ENCODE peak calls at places on chromosomes 12 and 14, in six cellular contexts. U, G, O, N, T and H are unnamed samples.
A peak's percentile ranks its signal among the peaks of the same experiment; 100 is the strongest.

GRCh38 chr12:77947746-77948145 is 117.1 kb downstream of the NAV3 start:
- DNase-seq in N (no peak), U (no peak), T (no peak), O (no peak), G (peak; percentile 24), H (no peak)

GRCh38 chr14:66610154-66610563 is 102.2 kb downstream of the GPHN start:
- DNase-seq in O (no peak), U (no peak), N (no peak), T (no peak), G (peak; percentile 6), H (peak; percentile 14)

GRCh38 chr14:32761381-32761968 is 177.2 kb upstream of the NPAS3 start:
- DNase-seq in O (peak; percentile 48), U (peak; percentile 36), T (no peak), N (no peak), G (peak; percentile 47), H (no peak)

GRCh38 chr14:81400852-81401251 is 728 bp upstream of the STON2 start:
- DNase-seq in G (peak; percentile 98), U (peak; percentile 88), T (no peak), N (no peak), O (peak; percentile 84), H (peak; percentile 11)

GRCh38 chr14:29724991-29725390 is 202.7 kb downstream of the PRKD1 start:
- DNase-seq in O (peak; percentile 54), G (peak; percentile 36), T (no peak), U (no peak), N (no peak), H (no peak)

GRCh38 chr12:8636581-8636980 is 23.9 kb upstream of the AICDA start:
- DNase-seq in T (no peak), U (no peak), O (no peak), G (no peak), N (no peak), H (no peak)

GRCh38 chr12:2856051-2856450 is 788 bp downstream of the TEX52 start:
- DNase-seq in U (no peak), N (no peak), T (no peak), G (no peak), O (no peak), H (peak; percentile 24)

GRCh38 chr12:108360487-108360886 is 21.4 kb upstream of the CMKLR1 start:
- DNase-seq in N (no peak), T (no peak), U (no peak), O (peak; percentile 22), G (peak; percentile 22), H (no peak)

GRCh38 chr14:48805315-48805714 is 780.9 kb downstream of the RPS29 start:
- DNase-seq in G (no peak), N (no peak), T (no peak), U (no peak), O (peak; percentile 2), H (no peak)

GRCh38 chr14:95045255-95045701 is 112.1 kb downstream of the DICER1 start:
- DNase-seq in N (no peak), U (no peak), T (no peak), G (no peak), O (no peak), H (no peak)

GRCh38 chr12:26737487-26738030 is 95.4 kb downstream of the ITPR2 start:
- DNase-seq in N (no peak), O (no peak), G (no peak), U (no peak), T (no peak), H (no peak)

GRCh38 chr12:33794954-33795353 is 227.3 kb upstream of the ALG10 start:
- DNase-seq in G (no peak), O (no peak), T (no peak), U (no peak), N (no peak), H (no peak)

GRCh38 chr12:108788076-108788782 is 56.9 kb upstream of the CORO1C start:
- DNase-seq in T (no peak), O (no peak), G (no peak), U (no peak), N (no peak), H (no peak)

GRCh38 chr12:12239127-12239526 is 27.7 kb downstream of the LRP6 start:
- DNase-seq in G (no peak), U (no peak), O (no peak), T (no peak), N (no peak), H (no peak)

GRCh38 chr12:120528861-120529525 is at the start of gene COQ5:
- DNase-seq in T (peak; percentile 73), O (peak; percentile 83), G (peak; percentile 96), U (peak; percentile 91), N (peak; percentile 89), H (peak; percentile 88)

GRCh38 chr14:61102549-61103466 is 121.8 kb downstream of the SLC38A6 start:
- DNase-seq in U (no peak), G (no peak), T (no peak), O (no peak), N (no peak), H (no peak)

GRCh38 chr12:101647711-101648110 is 49.7 kb upstream of the CHPT1 start:
- DNase-seq in T (no peak), O (no peak), U (no peak), G (no peak), N (no peak), H (no peak)

GRCh38 chr12:40137252-40137651 is 31.4 kb upstream of the SLC2A13 start:
- DNase-seq in N (no peak), U (peak; percentile 7), O (no peak), T (no peak), G (peak; percentile 8), H (no peak)

GRCh38 chr12:8662592-8662991 is at the start of gene MFAP5:
- DNase-seq in N (no peak), G (peak; percentile 42), T (no peak), O (no peak), U (peak; percentile 84), H (no peak)

GRCh38 chr14:60277605-60278190 is 28.7 kb downstream of the PPM1A start:
- DNase-seq in O (no peak), G (no peak), U (no peak), N (no peak), T (no peak), H (no peak)

GRCh38 chr14:78933948-78934524 is 763.9 kb downstream of the NRXN3 start:
- DNase-seq in N (no peak), O (peak; percentile 27), T (no peak), G (peak; percentile 69), U (peak; percentile 55), H (peak; percentile 31)

GRCh38 chr12:56631790-56632700 is 1.9 kb upstream of the BAZ2A start:
- DNase-seq in G (peak; percentile 83), T (no peak), N (peak; percentile 32), O (peak; percentile 44), U (peak; percentile 72), H (peak; percentile 86)

GRCh38 chr12:121423682-121424631 is 24.0 kb downstream of the RNF34 start:
- DNase-seq in U (no peak), T (no peak), N (no peak), O (no peak), G (peak; percentile 28), H (no peak)

GRCh38 chr12:6644903-6645302 is 2.3 kb downstream of the ACRBP start:
- DNase-seq in G (no peak), O (no peak), T (no peak), N (peak; percentile 20), U (no peak), H (no peak)

GRCh38 chr14:72708708-72709475 is 185.0 kb downstream of the DPF3 start:
- DNase-seq in T (no peak), O (no peak), N (peak; percentile 42), U (no peak), G (no peak), H (no peak)

GRCh38 chr12:48265792-48266191 is 62.7 kb upstream of the OR10AD1 start:
- DNase-seq in T (no peak), O (no peak), U (no peak), N (no peak), G (no peak), H (no peak)

GRCh38 chr12:109677323-109677722 is 36.3 kb upstream of the FAM222A start:
- DNase-seq in N (no peak), O (no peak), G (no peak), U (no peak), T (no peak), H (no peak)

GRCh38 chr12:12877789-12878455 is 13.4 kb upstream of the GPRC5A start:
- DNase-seq in T (no peak), U (peak; percentile 28), N (no peak), G (peak; percentile 35), O (no peak), H (no peak)

GRCh38 chr12:12626471-12626870 is 14.8 kb downstream of the CREBL2 start:
- DNase-seq in G (peak; percentile 8), T (no peak), U (no peak), N (no peak), O (no peak), H (no peak)

GRCh38 chr12:92411687-92412086 is 266.0 kb upstream of the BTG1 start:
- DNase-seq in N (no peak), T (no peak), O (no peak), G (no peak), U (no peak), H (no peak)

GRCh38 chr14:29738056-29738455 is 189.6 kb downstream of the PRKD1 start:
- DNase-seq in G (no peak), N (no peak), T (no peak), O (no peak), U (no peak), H (no peak)

GRCh38 chr14:102929349-102930137 is 7.1 kb downstream of the AMN start:
- DNase-seq in N (no peak), O (no peak), G (no peak), T (no peak), U (no peak), H (no peak)

GRCh38 chr12:22230280-22230794 is 104.2 kb downstream of the ST8SIA1 start:
- DNase-seq in O (peak; percentile 52), U (peak; percentile 10), N (no peak), G (peak; percentile 50), T (no peak), H (no peak)

GRCh38 chr12:71439613-71440392 is at the start of gene LGR5:
- DNase-seq in G (peak; percentile 69), O (peak; percentile 41), T (no peak), N (peak; percentile 82), U (peak; percentile 54), H (no peak)

GRCh38 chr12:111156304-111156703 is 212.6 kb downstream of the PHETA1 start:
- DNase-seq in N (no peak), G (no peak), O (no peak), T (no peak), U (no peak), H (no peak)